ENCODE peak calls at places on chromosomes 4 and X, in five cellular contexts. F is endothelial cell of umbilical vein, Q is HCT116, D is HepG2, G is SK-N-SH. Y is an unnamed sample.
A peak's percentile ranks its signal among the peaks of the same experiment; 100 is the strongest.

GRCh38 chrX:43866423-43866822 is 15.8 kb downstream of the MAOB start:
- DNase-seq in F (no peak), Q (no peak), D (no peak), G (no peak), Y (no peak)

GRCh38 chr4:101667348-101667747 is 123.2 kb upstream of the BANK1 start:
- DNase-seq in F (no peak), Q (no peak), D (no peak), G (no peak), Y (no peak)

GRCh38 chr4:73281396-73281795 is 22.8 kb upstream of the ANKRD17 start:
- DNase-seq in F (no peak), Q (no peak), D (no peak), G (no peak), Y (no peak)

GRCh38 chr4:630661-631060 is 5.3 kb downstream of the PDE6B start:
- DNase-seq in F (no peak), Q (no peak), D (no peak), G (no peak), Y (no peak)

GRCh38 chrX:68365356-68365755 is 67.9 kb downstream of the OPHN1 start:
- DNase-seq in F (no peak), Q (no peak), D (no peak), G (no peak), Y (no peak)

GRCh38 chr4:4784379-4784778 is 75.1 kb upstream of the MSX1 start:
- DNase-seq in F (no peak), Q (no peak), D (no peak), G (peak; percentile 87), Y (no peak)

GRCh38 chr4:73576366-73576765 is 43.9 kb downstream of the RASSF6 start:
- DNase-seq in F (no peak), Q (no peak), D (no peak), G (no peak), Y (no peak)

GRCh38 chrX:153870791-153871360 is 15.1 kb downstream of the L1CAM start:
- DNase-seq in F (no peak), Q (no peak), D (no peak), G (peak; percentile 60), Y (no peak)

GRCh38 chr4:123744664-123745290 is 348.2 kb downstream of the SPRY1 start:
- DNase-seq in F (peak; percentile 6), Q (no peak), D (peak; percentile 38), G (no peak), Y (peak; percentile 44)

GRCh38 chr4:144689125-144689524 is 43.2 kb downstream of the HHIP start:
- DNase-seq in F (no peak), Q (no peak), D (no peak), G (no peak), Y (no peak)

GRCh38 chr4:88737304-88738015 is 39.8 kb upstream of the NAP1L5 start:
- DNase-seq in F (peak; percentile 31), Q (no peak), D (no peak), G (no peak), Y (no peak)

GRCh38 chrX:12949927-12950656 is 24.8 kb upstream of the TMSB4X start:
- DNase-seq in F (peak; percentile 85), Q (no peak), D (no peak), G (no peak), Y (peak; percentile 83)

GRCh38 chr4:5998333-5998936 is 19.8 kb downstream of the C4orf50 start:
- DNase-seq in F (peak; percentile 46), Q (peak; percentile 45), D (peak; percentile 50), G (peak; percentile 88), Y (peak; percentile 67)

GRCh38 chr4:48493485-48494100 is 3.5 kb downstream of the ZAR1 start:
- DNase-seq in F (no peak), Q (no peak), D (no peak), G (no peak), Y (peak; percentile 49)

GRCh38 chr4:155428128-155428527 is 51.4 kb upstream of the MAP9 start:
- DNase-seq in F (peak; percentile 7), Q (no peak), D (no peak), G (peak; percentile 44), Y (no peak)

GRCh38 chr4:2428496-2429213 is 9.9 kb downstream of the CFAP99 start:
- DNase-seq in F (no peak), Q (no peak), D (no peak), G (no peak), Y (no peak)

DNA sequence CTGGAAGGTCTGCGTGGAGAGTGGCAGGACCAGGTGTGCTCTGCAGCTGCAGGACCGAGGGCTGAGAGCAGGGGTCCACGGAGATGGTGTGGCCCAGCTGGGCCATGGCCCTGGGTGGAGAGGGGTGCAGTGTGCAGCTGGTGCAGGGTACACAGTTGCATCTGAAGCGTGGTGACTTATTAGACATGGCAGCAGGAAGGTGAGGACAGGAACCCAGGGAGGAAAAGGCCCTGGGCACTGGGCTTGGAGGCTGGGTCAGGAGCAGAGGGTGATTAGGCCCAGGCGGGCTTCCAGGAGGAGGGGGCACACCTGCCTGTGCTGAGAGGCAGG is 214.6 kb upstream of the PSAPL1 start:
- DNase-seq in F (no peak), Q (no peak), D (no peak), G (no peak), Y (no peak)
- H3K4me3 ChIP-seq in F (no peak overlapping the region), Q (no peak overlapping the region), D (no peak overlapping the region), G (no peak overlapping the region), Y (no peak overlapping the region)

DNA sequence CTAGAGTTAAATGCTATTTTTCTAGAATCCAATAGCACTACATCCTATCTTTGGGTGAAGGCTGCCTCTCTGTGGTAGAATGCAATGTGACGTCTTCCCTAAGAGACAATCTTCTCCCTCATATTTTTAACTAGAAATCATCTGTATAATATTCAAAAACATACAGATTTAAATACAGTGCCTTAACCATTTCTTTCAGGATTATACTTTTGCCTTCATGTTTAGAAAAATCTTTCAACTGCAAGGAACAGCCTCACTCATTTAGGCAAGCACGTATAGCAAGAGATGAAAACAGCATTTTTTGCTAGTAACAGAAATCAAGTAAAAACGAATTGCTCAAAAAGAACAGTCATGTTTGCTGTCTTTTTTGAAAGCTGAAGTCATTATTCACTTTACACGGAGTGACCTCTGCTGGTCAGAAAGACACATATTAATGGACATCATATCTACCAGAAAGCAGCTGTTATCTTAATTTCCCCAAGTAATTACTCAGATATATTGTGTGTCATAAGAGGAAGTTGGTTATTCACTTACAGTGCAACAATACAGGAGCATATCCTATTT is 422.3 kb downstream of the STPG2 start:
- DNase-seq in F (peak; percentile 93), Q (peak; percentile 54), D (peak; percentile 4), G (peak; percentile 46), Y (peak; percentile 53)
- TF ChIP-seq MAX in F (no peak), Q (no peak), D (no peak), G (no peak), Y (no peak)

DNA sequence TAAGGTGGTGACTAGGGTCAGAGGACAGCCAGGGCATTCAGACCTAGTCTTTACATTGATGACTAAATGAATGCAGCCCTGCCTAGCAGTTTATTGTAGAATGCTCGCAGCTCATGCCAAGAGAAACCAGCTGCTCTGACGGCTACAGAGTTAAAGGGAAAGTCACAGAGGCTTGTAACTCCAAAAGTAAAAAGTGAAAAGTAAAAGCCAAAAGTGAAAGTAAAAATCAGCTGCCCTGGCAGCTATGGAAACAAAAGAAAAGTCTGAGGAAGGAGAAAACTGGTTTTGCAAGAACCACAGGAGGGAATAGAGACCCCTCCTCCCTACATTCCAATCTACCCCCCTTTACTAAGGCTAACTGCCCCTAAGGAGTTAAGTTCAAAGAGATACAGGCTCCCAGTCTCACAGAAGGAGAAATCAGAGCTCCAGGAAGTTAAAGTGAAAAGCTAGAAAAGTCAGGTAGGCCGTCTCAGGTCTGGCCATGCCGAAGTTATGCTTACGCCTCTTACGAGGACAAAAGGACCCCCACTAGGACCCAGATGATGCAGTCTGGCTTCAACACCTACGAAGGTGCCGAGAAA is 6.0 kb downstream of the GAGE10 start:
- DNase-seq in F (peak; percentile 10), Q (no peak), D (no peak), G (no peak), Y (no peak)
- H3K4me3 ChIP-seq in F (peak overlapping the region; percentile 36), Q (no peak overlapping the region), D (peak overlapping the region; percentile 28), G (peak overlapping the region; percentile 9), Y (no peak overlapping the region)

GRCh38 chr4:139658185-139658584 is 7.4 kb upstream of the MGST2 start:
- DNase-seq in F (no peak), Q (no peak), D (peak; percentile 64), G (no peak), Y (no peak)
- TF ChIP-seq MAX in F (no peak), Q (no peak), D (peak; percentile 19), G (no peak), Y (no peak)